ENCODE peak calls at places on chromosomes 5 and 9, in four cellular contexts. M is ACHN, U is uterus, F is AG08396. L is an unnamed sample.

GRCh38 chr5:111772456-111772855 is 15.5 kb upstream of the NREP start:
- DNase-seq in M (no peak), U (no peak), F (no peak), L (no peak)

GRCh38 chr9:132187006-132187760 is 25.3 kb downstream of the NTNG2 start:
- DNase-seq in M (no peak), U (no peak), F (no peak), L (no peak)

GRCh38 chr5:118628672-118629354 is 359.5 kb downstream of the DTWD2 start:
- DNase-seq in M (no peak), U (no peak), F (no peak), L (no peak)

GRCh38 chr5:3377831-3378230 is 217.8 kb upstream of the IRX1 start:
- DNase-seq in M (no peak), U (no peak), F (no peak), L (no peak)

GRCh38 chr5:142486581-142486980 is 161.8 kb upstream of the SPRY4 start:
- DNase-seq in M (peak; percentile 30), U (no peak), F (peak; percentile 53), L (no peak)

GRCh38 chr5:142630927-142631539 is 54.9 kb downstream of the FGF1 start:
- DNase-seq in M (no peak), U (no peak), F (no peak), L (peak; percentile 33)

GRCh38 chr9:4985376-4986266 is 549 bp downstream of the JAK2 start:
- DNase-seq in M (peak; percentile 57), U (peak; percentile 49), F (peak; percentile 23), L (peak; percentile 52)

GRCh38 chr5:134878403-134878802 is 4.2 kb downstream of the TXNDC15 start:
- DNase-seq in M (no peak), U (no peak), F (no peak), L (no peak)

GRCh38 chr5:110054240-110054639 is 364.5 kb downstream of the MAN2A1 start:
- DNase-seq in M (no peak), U (no peak), F (no peak), L (no peak)

GRCh38 chr5:84696651-84697050 is 312.0 kb upstream of the EDIL3 start:
- DNase-seq in M (no peak), U (no peak), F (no peak), L (no peak)

GRCh38 chr5:17315710-17316221 is 98.3 kb downstream of the BASP1 start:
- DNase-seq in M (no peak), U (no peak), F (peak; percentile 65), L (no peak)

GRCh38 chr9:74953235-74953741 is 576 bp upstream of the C9orf40 start:
- DNase-seq in M (peak; percentile 22), U (no peak), F (no peak), L (no peak)

GRCh38 chr9:84301851-84302250 is 38.7 kb downstream of the SLC28A3 start:
- DNase-seq in M (no peak), U (no peak), F (no peak), L (peak; percentile 33)

GRCh38 chr5:165594693-165595092 is 2089.3 kb downstream of the MAT2B start:
- DNase-seq in M (no peak), U (no peak), F (no peak), L (no peak)

GRCh38 chr9:131701789-131702337 is 38.0 kb downstream of the RAPGEF1 start:
- DNase-seq in M (no peak), U (no peak), F (no peak), L (no peak)

GRCh38 chr9:136052433-136052880 is 42.6 kb downstream of the NACC2 start:
- DNase-seq in M (peak; percentile 75), U (no peak), F (peak; percentile 70), L (peak; percentile 24)

GRCh38 chr9:94703488-94704140 is 22.9 kb upstream of the AOPEP start:
- DNase-seq in M (no peak), U (no peak), F (no peak), L (no peak)

GRCh38 chr5:168537176-168537575 is 8.1 kb downstream of the FBLL1 start:
- DNase-seq in M (no peak), U (no peak), F (no peak), L (no peak)

GRCh38 chr9:33080534-33080933 is 4.1 kb upstream of the SMU1 start:
- DNase-seq in M (no peak), U (no peak), F (no peak), L (no peak)

GRCh38 chr5:60287174-60287771 is 393.7 kb upstream of the PDE4D start:
- DNase-seq in M (peak; percentile 78), U (no peak), F (peak; percentile 3), L (peak; percentile 81)

GRCh38 chr5:56588636-56589485 is 226.5 kb upstream of the MAP3K1 start:
- DNase-seq in M (no peak), U (peak; percentile 37), F (no peak), L (peak; percentile 76)

GRCh38 chr5:140358738-140359310 is 1.2 kb upstream of the SLC4A9 start:
- DNase-seq in M (peak; percentile 38), U (no peak), F (peak; percentile 69), L (peak; percentile 35)

GRCh38 chr5:87243161-87243877 is 24.4 kb upstream of the RASA1 start:
- DNase-seq in M (peak; percentile 42), U (no peak), F (peak; percentile 71), L (peak; percentile 5)

GRCh38 chr9:104700306-104700705 is 6.0 kb downstream of the OR13D1 start:
- DNase-seq in M (no peak), U (no peak), F (no peak), L (no peak)

GRCh38 chr5:1011741-1012315 is 3.2 kb downstream of the NKD2 start:
- DNase-seq in M (no peak), U (no peak), F (no peak), L (no peak)

GRCh38 chr9:89874351-89875321 is 269.8 kb downstream of the GADD45G start:
- DNase-seq in M (no peak), U (peak; percentile 16), F (no peak), L (no peak)

GRCh38 chr9:11551106-11551505 is 938.3 kb upstream of the PTPRD start:
- DNase-seq in M (no peak), U (no peak), F (no peak), L (no peak)

GRCh38 chr5:173829826-173830225 is 58.3 kb upstream of the CPEB4 start:
- DNase-seq in M (peak; percentile 72), U (no peak), F (peak; percentile 17), L (no peak)

GRCh38 chr9:116103976-116104820 is 49.4 kb upstream of the PAPPA start:
- DNase-seq in M (no peak), U (no peak), F (no peak), L (no peak)

GRCh38 chr9:130147910-130148309 is 24.3 kb upstream of the NCS1 start:
- DNase-seq in M (no peak), U (no peak), F (no peak), L (no peak)

GRCh38 chr5:439181-439580 is 3.8 kb upstream of the EXOC3 start:
- DNase-seq in M (no peak), U (no peak), F (no peak), L (no peak)